ENCODE peak calls at places on chromosomes 6 and 20, in eight cellular contexts. One of them, this sample, is unnamed.

GRCh38 chr20:63627129-63627699 is 313 bp upstream of the GMEB2 start:
- DNase-seq in cardiac septum: peak; percentile 97
- DNase-seq in NCI-H1105 treated with DMSO at 0.1 percent for 48 hours: peak; percentile 84
- DNase-seq in astrocyte of the cerebellum: peak; percentile 80
- DNase-seq in Right ventricle myocardium inferior: peak; percentile 99
- DNase-seq in NCI-H2081: peak; percentile 93
- DNase-seq in heart left ventricle: peak; percentile 96
- DNase-seq in H7: peak; percentile 100
- DNase-seq in this sample: peak; percentile 59

GRCh38 chr20:10671221-10671849 is 2.5 kb downstream of the JAG1 start:
- DNase-seq in NCI-H2081: no peak
- DNase-seq in NCI-H1105 treated with DMSO at 0.1 percent for 48 hours: peak; percentile 60
- DNase-seq in H7: peak; percentile 84
- DNase-seq in heart left ventricle: peak; percentile 74
- DNase-seq in cardiac septum: peak; percentile 86
- DNase-seq in Right ventricle myocardium inferior: no peak
- DNase-seq in astrocyte of the cerebellum: no peak
- DNase-seq in this sample: peak; percentile 71

GRCh38 chr6:158628542-158628941 is 16.0 kb downstream of the DYNLT1 start:
- DNase-seq in heart left ventricle: no peak
- DNase-seq in H7: peak; percentile 36
- DNase-seq in NCI-H1105 treated with DMSO at 0.1 percent for 48 hours: no peak
- DNase-seq in cardiac septum: no peak
- DNase-seq in NCI-H2081: no peak
- DNase-seq in Right ventricle myocardium inferior: no peak
- DNase-seq in astrocyte of the cerebellum: no peak
- DNase-seq in this sample: no peak

GRCh38 chr6:100001915-100002388 is 7.9 kb upstream of the MCHR2 start:
- DNase-seq in Right ventricle myocardium inferior: no peak
- DNase-seq in NCI-H1105 treated with DMSO at 0.1 percent for 48 hours: peak; percentile 70
- DNase-seq in astrocyte of the cerebellum: peak; percentile 27
- DNase-seq in NCI-H2081: peak; percentile 13
- DNase-seq in heart left ventricle: peak; percentile 21
- DNase-seq in H7: peak; percentile 30
- DNase-seq in cardiac septum: no peak
- DNase-seq in this sample: peak; percentile 21

GRCh38 chr6:157944983-157945931 is 36.4 kb upstream of the SYNJ2 start:
- DNase-seq in astrocyte of the cerebellum: no peak
- DNase-seq in cardiac septum: no peak
- DNase-seq in NCI-H2081: no peak
- DNase-seq in Right ventricle myocardium inferior: no peak
- DNase-seq in NCI-H1105 treated with DMSO at 0.1 percent for 48 hours: no peak
- DNase-seq in H7: no peak
- DNase-seq in heart left ventricle: no peak
- DNase-seq in this sample: no peak

GRCh38 chr6:47671777-47672176 is 26.6 kb upstream of the ADGRF4 start:
- DNase-seq in cardiac septum: no peak
- DNase-seq in heart left ventricle: no peak
- DNase-seq in astrocyte of the cerebellum: no peak
- DNase-seq in H7: no peak
- DNase-seq in NCI-H2081: no peak
- DNase-seq in NCI-H1105 treated with DMSO at 0.1 percent for 48 hours: no peak
- DNase-seq in Right ventricle myocardium inferior: no peak
- DNase-seq in this sample: no peak

GRCh38 chr6:7559651-7560385 is 18.3 kb downstream of the DSP start:
- DNase-seq in H7: no peak
- DNase-seq in Right ventricle myocardium inferior: no peak
- DNase-seq in NCI-H2081: no peak
- DNase-seq in astrocyte of the cerebellum: no peak
- DNase-seq in heart left ventricle: no peak
- DNase-seq in cardiac septum: no peak
- DNase-seq in NCI-H1105 treated with DMSO at 0.1 percent for 48 hours: no peak
- DNase-seq in this sample: no peak

GRCh38 chr6:20126789-20127653 is 85.2 kb downstream of the MBOAT1 start:
- DNase-seq in cardiac septum: peak; percentile 82
- DNase-seq in H7: peak; percentile 55
- DNase-seq in Right ventricle myocardium inferior: peak; percentile 84
- DNase-seq in astrocyte of the cerebellum: peak; percentile 13
- DNase-seq in heart left ventricle: peak; percentile 68
- DNase-seq in NCI-H2081: peak; percentile 92
- DNase-seq in NCI-H1105 treated with DMSO at 0.1 percent for 48 hours: peak; percentile 97
- DNase-seq in this sample: peak; percentile 22

GRCh38 chr6:108667984-108668383 is 107.3 kb downstream of the FOXO3 start:
- DNase-seq in NCI-H2081: no peak
- DNase-seq in astrocyte of the cerebellum: no peak
- DNase-seq in NCI-H1105 treated with DMSO at 0.1 percent for 48 hours: no peak
- DNase-seq in heart left ventricle: no peak
- DNase-seq in Right ventricle myocardium inferior: no peak
- DNase-seq in H7: no peak
- DNase-seq in cardiac septum: no peak
- DNase-seq in this sample: no peak

GRCh38 chr6:114342826-114343781 is at the start of gene HS3ST5:
- DNase-seq in NCI-H1105 treated with DMSO at 0.1 percent for 48 hours: peak; percentile 68
- DNase-seq in astrocyte of the cerebellum: peak; percentile 5
- DNase-seq in Right ventricle myocardium inferior: no peak
- DNase-seq in H7: peak; percentile 85
- DNase-seq in cardiac septum: no peak
- DNase-seq in heart left ventricle: peak; percentile 26
- DNase-seq in NCI-H2081: peak; percentile 17
- DNase-seq in this sample: no peak

GRCh38 chr6:9516207-9516606 is 898.7 kb downstream of the TFAP2A start:
- DNase-seq in heart left ventricle: no peak
- DNase-seq in Right ventricle myocardium inferior: no peak
- DNase-seq in cardiac septum: no peak
- DNase-seq in NCI-H1105 treated with DMSO at 0.1 percent for 48 hours: no peak
- DNase-seq in astrocyte of the cerebellum: no peak
- DNase-seq in H7: no peak
- DNase-seq in NCI-H2081: no peak
- DNase-seq in this sample: no peak

GRCh38 chr20:1652104-1652503 is 5.5 kb downstream of the SIRPG start:
- DNase-seq in cardiac septum: no peak
- DNase-seq in heart left ventricle: no peak
- DNase-seq in astrocyte of the cerebellum: no peak
- DNase-seq in Right ventricle myocardium inferior: no peak
- DNase-seq in H7: no peak
- DNase-seq in NCI-H2081: no peak
- DNase-seq in NCI-H1105 treated with DMSO at 0.1 percent for 48 hours: no peak
- DNase-seq in this sample: no peak

GRCh38 chr20:62955519-62956386 is 3.2 kb downstream of the SLC17A9 start:
- DNase-seq in NCI-H1105 treated with DMSO at 0.1 percent for 48 hours: no peak
- DNase-seq in heart left ventricle: no peak
- DNase-seq in astrocyte of the cerebellum: no peak
- DNase-seq in NCI-H2081: no peak
- DNase-seq in cardiac septum: no peak
- DNase-seq in Right ventricle myocardium inferior: peak; percentile 68
- DNase-seq in H7: peak; percentile 44
- DNase-seq in this sample: no peak

GRCh38 chr6:16318538-16318937 is 80.2 kb downstream of the GMPR start:
- DNase-seq in NCI-H2081: no peak
- DNase-seq in H7: no peak
- DNase-seq in NCI-H1105 treated with DMSO at 0.1 percent for 48 hours: no peak
- DNase-seq in heart left ventricle: no peak
- DNase-seq in Right ventricle myocardium inferior: no peak
- DNase-seq in astrocyte of the cerebellum: peak; percentile 78
- DNase-seq in cardiac septum: no peak
- DNase-seq in this sample: no peak

GRCh38 chr6:170404036-170404435 is 97.5 kb downstream of the FAM120B start:
- DNase-seq in H7: no peak
- DNase-seq in NCI-H1105 treated with DMSO at 0.1 percent for 48 hours: no peak
- DNase-seq in heart left ventricle: no peak
- DNase-seq in Right ventricle myocardium inferior: no peak
- DNase-seq in NCI-H2081: no peak
- DNase-seq in astrocyte of the cerebellum: no peak
- DNase-seq in cardiac septum: no peak
- DNase-seq in this sample: no peak

GRCh38 chr6:119602215-119603178 is 252.9 kb upstream of the MAN1A1 start:
- DNase-seq in H7: no peak
- DNase-seq in heart left ventricle: no peak
- DNase-seq in astrocyte of the cerebellum: no peak
- DNase-seq in NCI-H2081: no peak
- DNase-seq in cardiac septum: no peak
- DNase-seq in Right ventricle myocardium inferior: no peak
- DNase-seq in NCI-H1105 treated with DMSO at 0.1 percent for 48 hours: no peak
- DNase-seq in this sample: no peak

GRCh38 chr6:149082320-149082719 is 235.2 kb upstream of the TAB2 start:
- DNase-seq in NCI-H1105 treated with DMSO at 0.1 percent for 48 hours: peak; percentile 77
- DNase-seq in cardiac septum: peak; percentile 79
- DNase-seq in NCI-H2081: peak; percentile 64
- DNase-seq in astrocyte of the cerebellum: peak; percentile 77
- DNase-seq in heart left ventricle: peak; percentile 76
- DNase-seq in H7: peak; percentile 61
- DNase-seq in Right ventricle myocardium inferior: peak; percentile 82
- DNase-seq in this sample: peak; percentile 51

GRCh38 chr6:1547785-1548184 is 61.9 kb upstream of the FOXC1 start:
- DNase-seq in NCI-H1105 treated with DMSO at 0.1 percent for 48 hours: no peak
- DNase-seq in H7: no peak
- DNase-seq in Right ventricle myocardium inferior: no peak
- DNase-seq in heart left ventricle: no peak
- DNase-seq in cardiac septum: no peak
- DNase-seq in astrocyte of the cerebellum: no peak
- DNase-seq in NCI-H2081: no peak
- DNase-seq in this sample: no peak

GRCh38 chr6:99192561-99192960 is 156.9 kb downstream of the FAXC start:
- DNase-seq in astrocyte of the cerebellum: no peak
- DNase-seq in cardiac septum: no peak
- DNase-seq in H7: no peak
- DNase-seq in heart left ventricle: no peak
- DNase-seq in Right ventricle myocardium inferior: no peak
- DNase-seq in NCI-H2081: no peak
- DNase-seq in NCI-H1105 treated with DMSO at 0.1 percent for 48 hours: no peak
- DNase-seq in this sample: no peak

GRCh38 chr6:41846666-41847237 is 48.4 kb downstream of the USP49 start:
- DNase-seq in H7: peak; percentile 66
- DNase-seq in cardiac septum: no peak
- DNase-seq in astrocyte of the cerebellum: peak; percentile 92
- DNase-seq in NCI-H1105 treated with DMSO at 0.1 percent for 48 hours: peak; percentile 64
- DNase-seq in NCI-H2081: peak; percentile 35
- DNase-seq in Right ventricle myocardium inferior: no peak
- DNase-seq in heart left ventricle: peak; percentile 65
- DNase-seq in this sample: peak; percentile 95

GRCh38 chr20:44733341-44734069 is 12.2 kb upstream of the KCNK15 start:
- DNase-seq in NCI-H1105 treated with DMSO at 0.1 percent for 48 hours: peak; percentile 50
- DNase-seq in astrocyte of the cerebellum: peak; percentile 49
- DNase-seq in Right ventricle myocardium inferior: no peak
- DNase-seq in NCI-H2081: peak; percentile 20
- DNase-seq in H7: peak; percentile 79
- DNase-seq in cardiac septum: no peak
- DNase-seq in heart left ventricle: peak; percentile 56
- DNase-seq in this sample: no peak

GRCh38 chr20:50831605-50832004 is 36.7 kb downstream of the BCAS4 start:
- DNase-seq in Right ventricle myocardium inferior: peak; percentile 14
- DNase-seq in astrocyte of the cerebellum: no peak
- DNase-seq in NCI-H2081: no peak
- DNase-seq in heart left ventricle: no peak
- DNase-seq in NCI-H1105 treated with DMSO at 0.1 percent for 48 hours: no peak
- DNase-seq in cardiac septum: no peak
- DNase-seq in H7: no peak
- DNase-seq in this sample: no peak

GRCh38 chr6:110055387-110055735 is 77.2 kb downstream of the GPR6 start:
- DNase-seq in NCI-H1105 treated with DMSO at 0.1 percent for 48 hours: peak; percentile 87
- DNase-seq in astrocyte of the cerebellum: no peak
- DNase-seq in heart left ventricle: no peak
- DNase-seq in H7: no peak
- DNase-seq in NCI-H2081: no peak
- DNase-seq in Right ventricle myocardium inferior: no peak
- DNase-seq in cardiac septum: no peak
- DNase-seq in this sample: no peak

GRCh38 chr6:5302220-5302946 is 41.1 kb downstream of the FARS2 start:
- DNase-seq in H7: no peak
- DNase-seq in NCI-H2081: no peak
- DNase-seq in NCI-H1105 treated with DMSO at 0.1 percent for 48 hours: no peak
- DNase-seq in cardiac septum: no peak
- DNase-seq in astrocyte of the cerebellum: peak; percentile 55
- DNase-seq in Right ventricle myocardium inferior: no peak
- DNase-seq in heart left ventricle: no peak
- DNase-seq in this sample: no peak

GRCh38 chr20:62885808-62886708 is 24.4 kb upstream of the TCFL5 start:
- DNase-seq in NCI-H1105 treated with DMSO at 0.1 percent for 48 hours: no peak
- DNase-seq in Right ventricle myocardium inferior: no peak
- DNase-seq in astrocyte of the cerebellum: no peak
- DNase-seq in NCI-H2081: peak; percentile 44
- DNase-seq in heart left ventricle: no peak
- DNase-seq in cardiac septum: peak; percentile 59
- DNase-seq in H7: peak; percentile 75
- DNase-seq in this sample: no peak

GRCh38 chr20:35690265-35690664 is 8.9 kb downstream of the NFS1 start:
- DNase-seq in Right ventricle myocardium inferior: no peak
- DNase-seq in heart left ventricle: no peak
- DNase-seq in cardiac septum: no peak
- DNase-seq in astrocyte of the cerebellum: no peak
- DNase-seq in H7: no peak
- DNase-seq in NCI-H2081: no peak
- DNase-seq in NCI-H1105 treated with DMSO at 0.1 percent for 48 hours: no peak
- DNase-seq in this sample: no peak

This sample was measured in HFF-Myc.